ENCODE peak calls at places on chromosomes 3 and 15, in four cellular contexts. Z, H, S and C are unnamed samples.

GRCh38 chr15:48447657-48448056 is 116.4 kb downstream of the DUT start:
- DNase-seq in H (no peak), Z (peak), S (no peak), C (no peak)

GRCh38 chr3:59385547-59385946 is 335.7 kb upstream of the CFAP20DC start:
- DNase-seq in Z (no peak), H (no peak), S (no peak), C (no peak)

GRCh38 chr3:133767607-133768006 is 21.4 kb downstream of the TF start:
- DNase-seq in S (no peak), Z (no peak), H (no peak), C (no peak)

GRCh38 chr3:52498134-52499054 is 3.3 kb downstream of the STAB1 start:
- DNase-seq in H (no peak), S (no peak), Z (peak), C (peak)

GRCh38 chr3:46709721-46710120 is 7.9 kb downstream of the PRSS50 start:
- DNase-seq in S (no peak), Z (no peak), H (no peak), C (peak)

GRCh38 chr3:141231923-141232861 is 567 bp downstream of the PXYLP1 start:
- DNase-seq in Z (peak), H (peak), S (peak), C (peak)

GRCh38 chr15:56973463-56973862 is 55.0 kb downstream of the TCF12 start:
- DNase-seq in S (no peak), Z (no peak), H (no peak), C (peak)

GRCh38 chr3:13891017-13891392 is 11.1 kb upstream of the WNT7A start:
- DNase-seq in Z (no peak), H (no peak), S (no peak), C (no peak)

GRCh38 chr3:98966862-98967554 is 65.5 kb upstream of the DCBLD2 start:
- DNase-seq in S (no peak), Z (peak), H (no peak), C (peak)

GRCh38 chr3:130906374-130906995 is 12.6 kb downstream of the ATP2C1 start:
- DNase-seq in S (no peak), H (no peak), Z (peak), C (no peak)

GRCh38 chr3:38646630-38647029 is 2.9 kb downstream of the SCN5A start:
- DNase-seq in Z (no peak), H (no peak), S (peak), C (peak)
- TF ChIP-seq CTCF in Z (peak), H (peak), S (peak), C (peak)

GRCh38 chr3:134846084-134846483 is 51.0 kb downstream of the EPHB1 start:
- DNase-seq in S (no peak), Z (no peak), H (no peak), C (no peak)

GRCh38 chr3:134849561-134849960 is 54.5 kb downstream of the EPHB1 start:
- DNase-seq in S (no peak), Z (no peak), H (no peak), C (no peak)

GRCh38 chr3:134846943-134847342 is 51.9 kb downstream of the EPHB1 start:
- DNase-seq in Z (peak), H (peak), S (peak), C (peak)

GRCh38 chr3:134850761-134851160 is 55.7 kb downstream of the EPHB1 start:
- DNase-seq in H (no peak), Z (no peak), S (no peak), C (no peak)

DNA sequence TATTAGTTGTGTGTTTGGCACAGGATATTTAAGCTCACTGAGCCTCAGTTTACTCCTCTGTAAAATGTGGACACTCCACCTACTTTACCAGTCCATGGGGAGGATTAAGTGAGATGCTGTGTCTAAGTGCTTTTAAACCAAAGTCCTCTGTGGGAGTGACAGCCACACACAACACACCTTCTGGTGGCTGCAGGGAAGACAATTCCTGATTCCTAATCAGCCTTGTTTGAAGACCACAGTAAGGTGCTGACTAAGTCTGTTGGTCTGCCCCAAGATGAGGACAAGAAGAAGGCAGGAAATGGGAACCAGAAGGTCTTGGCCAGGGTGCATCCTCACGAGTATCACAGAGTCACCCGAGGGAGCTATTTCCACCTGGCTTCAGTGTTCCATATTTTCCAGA is 52.3 kb downstream of the EPHB1 start:
- DNase-seq in H (no peak), S (no peak), Z (no peak), C (no peak)
- H3K4me3 ChIP-seq in H (no peak), S (no peak), Z (no peak), C (no peak)

DNA sequence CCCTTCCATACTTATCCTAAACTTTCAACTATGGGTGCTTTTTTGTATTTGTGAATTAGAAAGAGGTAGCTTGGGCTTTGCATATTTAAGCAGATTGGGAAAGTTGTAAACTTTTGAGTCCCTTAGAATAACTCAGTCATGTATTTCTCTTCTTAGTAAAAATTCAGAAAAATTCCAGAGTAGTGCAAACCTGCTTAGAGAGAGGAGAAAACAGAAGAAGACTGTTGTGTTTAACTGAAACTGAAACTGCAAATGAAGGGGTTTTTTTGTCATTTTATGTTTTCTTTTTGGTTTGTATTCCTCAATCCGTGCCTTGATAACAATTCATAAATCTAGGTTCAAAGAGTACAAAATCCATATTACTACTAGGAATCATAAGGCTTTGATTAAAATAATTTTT is 31.3 kb downstream of the CD200 start:
- DNase-seq in Z (no peak), S (no peak), H (no peak), C (no peak)
- H2AFZ ChIP-seq in Z (no peak), S (no peak), H (no peak), C (no peak)

DNA sequence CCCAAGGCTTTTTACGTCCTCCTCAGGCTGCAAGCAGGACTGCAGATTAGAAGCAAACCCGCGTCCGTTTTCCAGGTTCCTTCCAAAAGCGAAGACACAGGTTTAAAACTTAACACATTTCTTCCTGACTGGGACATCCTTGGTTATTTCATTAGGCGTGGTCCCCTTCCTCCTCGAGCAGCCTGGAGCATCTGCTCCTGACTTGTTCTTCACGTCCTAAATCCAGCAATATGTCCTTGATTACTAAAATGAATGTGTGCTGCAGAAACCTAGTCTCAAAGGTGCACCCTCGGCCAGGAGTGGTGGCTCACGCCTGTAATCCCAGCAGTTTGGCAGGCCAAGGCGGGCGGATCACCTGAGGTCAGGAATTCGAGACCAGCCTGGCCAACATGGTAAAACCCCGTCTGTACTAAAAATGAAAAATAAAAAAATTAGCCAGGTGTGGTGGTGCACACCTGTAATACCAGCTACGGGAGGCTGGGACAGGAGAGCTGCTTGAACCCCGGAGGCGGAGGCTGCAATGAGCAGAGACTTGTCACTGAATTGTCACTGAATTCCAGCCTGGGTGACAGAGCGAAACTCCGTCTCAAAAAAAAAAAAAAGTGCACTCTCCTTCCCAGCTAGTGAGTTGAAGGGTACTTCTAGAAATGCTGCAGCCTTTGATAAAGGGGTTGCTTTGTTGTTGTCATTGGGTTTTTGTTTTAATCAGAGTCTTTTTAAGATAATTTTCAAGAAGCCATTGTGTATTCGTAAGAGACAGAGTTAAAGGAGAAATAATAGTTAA is 853 bp upstream of the LRIG1 start:
- DNase-seq in H (no peak), Z (no peak), S (no peak), C (peak)
- TF ChIP-seq CTCF in H (no peak), Z (peak), S (no peak), C (peak)

DNA sequence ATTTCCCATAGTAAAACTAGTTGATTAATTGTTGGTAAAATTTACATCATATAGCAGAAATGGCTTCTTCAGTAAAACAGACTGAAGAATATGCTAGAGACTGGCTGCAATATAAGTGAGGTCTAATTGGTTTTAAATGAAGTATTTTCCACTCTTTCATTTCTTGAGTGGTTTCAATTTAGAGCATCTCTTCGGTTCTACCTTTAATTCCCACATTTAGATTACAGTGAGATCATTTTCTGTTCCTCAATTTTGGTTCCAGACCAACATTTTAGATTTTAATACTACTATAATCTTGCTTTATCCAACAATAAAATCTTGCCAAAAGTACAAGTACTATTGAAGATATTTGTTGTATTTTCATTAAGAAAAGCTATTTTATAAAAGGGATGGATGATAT is 1.0 kb upstream of the LRCH3 start:
- DNase-seq in Z (no peak), S (no peak), H (no peak), C (no peak)
- H3K4me3 ChIP-seq in Z (peak), S (no peak), H (peak), C (peak)

DNA sequence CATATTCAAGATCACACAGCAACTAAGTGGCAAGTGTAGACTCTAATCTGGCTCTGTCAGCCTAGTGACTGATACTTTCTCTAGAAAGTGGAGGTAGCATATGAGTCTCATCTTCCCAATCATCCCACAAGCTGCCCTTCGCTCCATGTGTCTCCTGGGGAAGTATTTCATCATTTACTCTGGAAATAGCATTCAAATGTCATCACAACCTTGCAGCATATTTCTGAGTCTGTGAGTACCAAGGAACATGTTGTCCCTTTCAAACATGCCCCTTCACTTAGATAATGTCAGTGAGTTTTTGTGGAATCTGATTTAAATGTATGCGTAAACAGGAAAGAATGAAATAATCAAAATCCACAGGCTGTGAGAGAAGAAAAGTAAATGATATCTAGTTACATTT is 322.9 kb downstream of the SLC9A9 start:
- DNase-seq in H (no peak), Z (no peak), S (no peak), C (no peak)
- H2AFZ ChIP-seq in H (no peak), Z (no peak), S (no peak), C (no peak)